ENCODE peak calls at places on chromosomes 11 and 22, in four cellular contexts. One of them, this sample, is unnamed.

GRCh38 chr11:88179141-88179540 is 3.9 kb upstream of the RAB38 start:
- DNase-seq in aorta: no peak
- DNase-seq in cardiac muscle cell: no peak
- DNase-seq in effector memory CD4-positive, alpha-beta T cell: no peak
- DNase-seq in this sample: no peak

GRCh38 chr11:64094463-64095223 is 58.9 kb downstream of the FLRT1 start:
- DNase-seq in aorta: no peak
- DNase-seq in cardiac muscle cell: no peak
- DNase-seq in effector memory CD4-positive, alpha-beta T cell: no peak
- DNase-seq in this sample: no peak

GRCh38 chr11:30960387-30960992 is 374.3 kb upstream of the MPPED2 start:
- DNase-seq in aorta: no peak
- DNase-seq in cardiac muscle cell: peak; percentile 61
- DNase-seq in effector memory CD4-positive, alpha-beta T cell: no peak
- DNase-seq in this sample: no peak

GRCh38 chr11:12642040-12642439 is 32.2 kb upstream of the TEAD1 start:
- DNase-seq in aorta: no peak
- DNase-seq in cardiac muscle cell: peak; percentile 22
- DNase-seq in effector memory CD4-positive, alpha-beta T cell: no peak
- DNase-seq in this sample: no peak

GRCh38 chr11:121696177-121696863 is 243.6 kb upstream of the SORL1-AS1 start:
- DNase-seq in aorta: peak; percentile 56
- DNase-seq in cardiac muscle cell: no peak
- DNase-seq in effector memory CD4-positive, alpha-beta T cell: no peak
- DNase-seq in this sample: no peak

GRCh38 chr11:132177106-132177505 is 806.7 kb downstream of the NTM start:
- DNase-seq in aorta: no peak
- DNase-seq in cardiac muscle cell: peak; percentile 81
- DNase-seq in effector memory CD4-positive, alpha-beta T cell: no peak
- DNase-seq in this sample: no peak

GRCh38 chr22:37091986-37092385 is 17.5 kb downstream of the TMPRSS6 start:
- DNase-seq in aorta: no peak
- DNase-seq in cardiac muscle cell: no peak
- DNase-seq in effector memory CD4-positive, alpha-beta T cell: no peak
- DNase-seq in this sample: no peak

GRCh38 chr22:36215976-36216375 is 14.4 kb upstream of the APOL4 start:
- DNase-seq in aorta: no peak
- DNase-seq in cardiac muscle cell: no peak
- DNase-seq in effector memory CD4-positive, alpha-beta T cell: no peak
- DNase-seq in this sample: no peak

GRCh38 chr11:95365346-95365745 is 134.3 kb upstream of the SESN3 start:
- DNase-seq in aorta: no peak
- DNase-seq in cardiac muscle cell: no peak
- DNase-seq in effector memory CD4-positive, alpha-beta T cell: no peak
- DNase-seq in this sample: no peak

GRCh38 chr22:35174398-35174797 is 82.9 kb upstream of the HMGXB4 start:
- DNase-seq in aorta: no peak
- DNase-seq in cardiac muscle cell: no peak
- DNase-seq in effector memory CD4-positive, alpha-beta T cell: no peak
- DNase-seq in this sample: no peak

GRCh38 chr11:119103793-119104192 is 2.1 kb upstream of the DPAGT1 start:
- DNase-seq in aorta: no peak
- DNase-seq in cardiac muscle cell: no peak
- DNase-seq in effector memory CD4-positive, alpha-beta T cell: no peak
- DNase-seq in this sample: no peak

GRCh38 chr11:120096756-120097191 is 41.1 kb downstream of the TRIM29 start:
- DNase-seq in aorta: peak; percentile 9
- DNase-seq in cardiac muscle cell: peak; percentile 67
- DNase-seq in effector memory CD4-positive, alpha-beta T cell: no peak
- DNase-seq in this sample: no peak

GRCh38 chr22:37742374-37743092 is 45.7 kb downstream of the TRIOBP start:
- DNase-seq in aorta: no peak
- DNase-seq in cardiac muscle cell: no peak
- DNase-seq in effector memory CD4-positive, alpha-beta T cell: no peak
- DNase-seq in this sample: no peak

GRCh38 chr11:40029406-40029805 is 1430.0 kb downstream of the LRRC4C start:
- DNase-seq in aorta: no peak
- DNase-seq in cardiac muscle cell: no peak
- DNase-seq in effector memory CD4-positive, alpha-beta T cell: no peak
- DNase-seq in this sample: no peak

GRCh38 chr11:124798991-124799383 is 1.2 kb downstream of the MSANTD2 start:
- DNase-seq in aorta: no peak
- DNase-seq in cardiac muscle cell: peak; percentile 32
- DNase-seq in effector memory CD4-positive, alpha-beta T cell: no peak
- DNase-seq in this sample: no peak

GRCh38 chr11:34451053-34451452 is 12.3 kb downstream of the CAT start:
- DNase-seq in aorta: no peak
- DNase-seq in cardiac muscle cell: no peak
- DNase-seq in effector memory CD4-positive, alpha-beta T cell: no peak
- DNase-seq in this sample: no peak

GRCh38 chr11:74030668-74031309 is 21.9 kb upstream of the UCP3 start:
- DNase-seq in aorta: no peak
- DNase-seq in cardiac muscle cell: no peak
- DNase-seq in effector memory CD4-positive, alpha-beta T cell: no peak
- DNase-seq in this sample: no peak

GRCh38 chr11:27830206-27830605 is 130.0 kb upstream of the BDNF start:
- DNase-seq in aorta: no peak
- DNase-seq in cardiac muscle cell: no peak
- DNase-seq in effector memory CD4-positive, alpha-beta T cell: no peak
- DNase-seq in this sample: no peak

GRCh38 chr11:94680426-94680825 is 87.7 kb upstream of the AMOTL1 start:
- DNase-seq in aorta: no peak
- DNase-seq in cardiac muscle cell: no peak
- DNase-seq in effector memory CD4-positive, alpha-beta T cell: no peak
- DNase-seq in this sample: no peak

GRCh38 chr11:102179366-102179765 is 69.1 kb downstream of the YAP1 start:
- DNase-seq in aorta: no peak
- DNase-seq in cardiac muscle cell: no peak
- DNase-seq in effector memory CD4-positive, alpha-beta T cell: no peak
- DNase-seq in this sample: no peak

GRCh38 chr11:44761546-44761961 is 34.8 kb downstream of the TSPAN18 start:
- DNase-seq in aorta: no peak
- DNase-seq in cardiac muscle cell: peak; percentile 29
- DNase-seq in effector memory CD4-positive, alpha-beta T cell: no peak
- DNase-seq in this sample: no peak

GRCh38 chr11:68146010-68146540 is 24.9 kb upstream of the CHKA start:
- DNase-seq in aorta: peak; percentile 90
- DNase-seq in cardiac muscle cell: no peak
- DNase-seq in effector memory CD4-positive, alpha-beta T cell: no peak
- DNase-seq in this sample: no peak

GRCh38 chr11:132054822-132055221 is 684.4 kb downstream of the NTM start:
- DNase-seq in aorta: no peak
- DNase-seq in cardiac muscle cell: no peak
- DNase-seq in effector memory CD4-positive, alpha-beta T cell: no peak
- DNase-seq in this sample: no peak

GRCh38 chr11:119584193-119585037 is 144.6 kb downstream of the NECTIN1 start:
- DNase-seq in aorta: peak; percentile 69
- DNase-seq in cardiac muscle cell: peak; percentile 62
- DNase-seq in effector memory CD4-positive, alpha-beta T cell: no peak
- DNase-seq in this sample: no peak

GRCh38 chr11:44985721-44986120 is 35.0 kb upstream of the TP53I11 start:
- DNase-seq in aorta: no peak
- DNase-seq in cardiac muscle cell: no peak
- DNase-seq in effector memory CD4-positive, alpha-beta T cell: no peak
- DNase-seq in this sample: no peak

GRCh38 chr11:128297805-128298204 is 289.6 kb downstream of the ETS1 start:
- DNase-seq in aorta: no peak
- DNase-seq in cardiac muscle cell: no peak
- DNase-seq in effector memory CD4-positive, alpha-beta T cell: no peak
- DNase-seq in this sample: no peak

GRCh38 chr11:117657801-117658200 is 139.2 kb downstream of the DSCAML1 start:
- DNase-seq in aorta: no peak
- DNase-seq in cardiac muscle cell: no peak
- DNase-seq in effector memory CD4-positive, alpha-beta T cell: no peak
- DNase-seq in this sample: no peak

GRCh38 chr11:86695391-86695790 is 23.0 kb upstream of the ME3 start:
- DNase-seq in aorta: no peak
- DNase-seq in cardiac muscle cell: no peak
- DNase-seq in effector memory CD4-positive, alpha-beta T cell: no peak
- DNase-seq in this sample: no peak

GRCh38 chr22:49969751-49970527 is 9.4 kb downstream of the PIM3 start:
- DNase-seq in aorta: peak; percentile 49
- DNase-seq in cardiac muscle cell: no peak
- DNase-seq in effector memory CD4-positive, alpha-beta T cell: no peak
- DNase-seq in this sample: no peak

GRCh38 chr11:73975479-73975757 is 7.2 kb downstream of the UCP2 start:
- DNase-seq in aorta: peak; percentile 35
- DNase-seq in cardiac muscle cell: no peak
- DNase-seq in effector memory CD4-positive, alpha-beta T cell: no peak
- DNase-seq in this sample: no peak

GRCh38 chr11:113023228-113023627 is 62.0 kb downstream of the NCAM1 start:
- DNase-seq in aorta: no peak
- DNase-seq in cardiac muscle cell: no peak
- DNase-seq in effector memory CD4-positive, alpha-beta T cell: no peak
- DNase-seq in this sample: no peak

GRCh38 chr22:27512283-27512761 is 289.2 kb downstream of the MN1 start:
- DNase-seq in aorta: peak; percentile 92
- DNase-seq in cardiac muscle cell: no peak
- DNase-seq in effector memory CD4-positive, alpha-beta T cell: no peak
- DNase-seq in this sample: no peak

GRCh38 chr11:60130496-60130895 is 42.0 kb downstream of the MS4A2 start:
- DNase-seq in aorta: no peak
- DNase-seq in cardiac muscle cell: peak; percentile 66
- DNase-seq in effector memory CD4-positive, alpha-beta T cell: no peak
- DNase-seq in this sample: no peak

GRCh38 chr11:70546179-70546940 is 148.0 kb downstream of the CTTN start:
- DNase-seq in aorta: peak; percentile 13
- DNase-seq in cardiac muscle cell: no peak
- DNase-seq in effector memory CD4-positive, alpha-beta T cell: no peak
- DNase-seq in this sample: no peak

GRCh38 chr22:49132009-49132408 is 695.7 kb downstream of the BRD1 start:
- DNase-seq in aorta: no peak
- DNase-seq in cardiac muscle cell: no peak
- DNase-seq in effector memory CD4-positive, alpha-beta T cell: no peak
- DNase-seq in this sample: no peak

GRCh38 chr11:75463106-75463774 is 30.2 kb upstream of the KLHL35 start:
- DNase-seq in aorta: no peak
- DNase-seq in cardiac muscle cell: no peak
- DNase-seq in effector memory CD4-positive, alpha-beta T cell: no peak
- DNase-seq in this sample: no peak

GRCh38 chr11:47437746-47438418 is 11.1 kb downstream of the RAPSN start:
- DNase-seq in aorta: no peak
- DNase-seq in cardiac muscle cell: no peak
- DNase-seq in effector memory CD4-positive, alpha-beta T cell: no peak
- DNase-seq in this sample: no peak

DNA sequence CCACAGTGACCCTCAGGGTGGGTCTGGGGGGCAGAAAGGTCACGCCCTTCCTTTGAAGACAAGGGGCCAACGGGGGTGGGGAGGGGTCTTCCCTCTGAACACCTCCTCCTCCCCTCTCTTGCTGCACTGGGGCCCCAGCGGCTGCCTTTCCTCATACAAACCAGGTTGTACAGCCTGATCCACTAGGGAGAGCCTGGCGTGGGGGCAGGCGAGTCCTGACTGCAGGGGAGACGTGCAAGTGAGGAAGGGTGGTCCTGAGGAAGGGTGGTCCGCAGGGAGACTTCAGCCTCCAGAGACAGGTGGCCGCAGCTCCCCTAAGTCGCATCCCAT is 43.6 kb upstream of the LINC01488 start:
- DNase-seq in aorta: peak; percentile 36
- DNase-seq in cardiac muscle cell: no peak
- DNase-seq in effector memory CD4-positive, alpha-beta T cell: no peak
- DNase-seq in this sample: no peak
- H3K4me1 ChIP-seq in aorta: no peaks in the 10 kb centered on the region
- H3K4me1 ChIP-seq in cardiac muscle cell: peaks cover 5% of the 10 kb centered on the region
- H3K4me1 ChIP-seq in effector memory CD4-positive, alpha-beta T cell: no peaks in the 10 kb centered on the region
- H3K4me1 ChIP-seq in this sample: no peaks in the 10 kb centered on the region

GRCh38 chr11:133619973-133620372 is 87.7 kb upstream of the OPCML start:
- DNase-seq in aorta: no peak
- DNase-seq in cardiac muscle cell: peak; percentile 28
- DNase-seq in effector memory CD4-positive, alpha-beta T cell: no peak
- DNase-seq in this sample: no peak
- H3K27ac ChIP-seq in aorta: no peak overlapping the region
- H3K27ac ChIP-seq in cardiac muscle cell: no peak overlapping the region
- H3K27ac ChIP-seq in effector memory CD4-positive, alpha-beta T cell: no peak overlapping the region
- H3K27ac ChIP-seq in this sample: no peak overlapping the region

GRCh38 chr11:66230171-66230570 is 38.3 kb upstream of the RAB1B start:
- DNase-seq in aorta: no peak
- DNase-seq in cardiac muscle cell: no peak
- DNase-seq in effector memory CD4-positive, alpha-beta T cell: no peak
- DNase-seq in this sample: no peak
- H3K9me3 ChIP-seq in aorta: no peaks in the 10 kb centered on the region
- H3K9me3 ChIP-seq in cardiac muscle cell: no peaks in the 10 kb centered on the region
- H3K9me3 ChIP-seq in effector memory CD4-positive, alpha-beta T cell: no peaks in the 10 kb centered on the region
- H3K9me3 ChIP-seq in this sample: no peaks in the 10 kb centered on the region

GRCh38 chr22:42926768-42927167 is 69.7 kb upstream of the ARFGAP3 start:
- DNase-seq in aorta: peak; percentile 18
- DNase-seq in cardiac muscle cell: no peak
- DNase-seq in effector memory CD4-positive, alpha-beta T cell: no peak
- DNase-seq in this sample: no peak
- H3K4me1 ChIP-seq in aorta: peaks cover 10% of the 10 kb centered on the region
- H3K4me1 ChIP-seq in cardiac muscle cell: peaks cover 12% of the 10 kb centered on the region
- H3K4me1 ChIP-seq in effector memory CD4-positive, alpha-beta T cell: no peaks in the 10 kb centered on the region
- H3K4me1 ChIP-seq in this sample: peaks cover 6% of the 10 kb centered on the region

GRCh38 chr22:28978863-28979799 is 82.5 kb downstream of the C22orf31 start:
- DNase-seq in aorta: no peak
- DNase-seq in cardiac muscle cell: no peak
- DNase-seq in effector memory CD4-positive, alpha-beta T cell: no peak
- DNase-seq in this sample: no peak

GRCh38 chr22:28977050-28977449 is 84.6 kb downstream of the C22orf31 start:
- DNase-seq in aorta: no peak
- DNase-seq in cardiac muscle cell: no peak
- DNase-seq in effector memory CD4-positive, alpha-beta T cell: no peak
- DNase-seq in this sample: no peak

GRCh38 chr22:28977481-28977971 is 84.1 kb downstream of the C22orf31 start:
- DNase-seq in aorta: no peak
- DNase-seq in cardiac muscle cell: peak; percentile 65
- DNase-seq in effector memory CD4-positive, alpha-beta T cell: no peak
- DNase-seq in this sample: no peak

GRCh38 chr22:28978158-28978557 is 83.5 kb downstream of the C22orf31 start:
- DNase-seq in aorta: no peak
- DNase-seq in cardiac muscle cell: peak; percentile 19
- DNase-seq in effector memory CD4-positive, alpha-beta T cell: no peak
- DNase-seq in this sample: no peak

DNA sequence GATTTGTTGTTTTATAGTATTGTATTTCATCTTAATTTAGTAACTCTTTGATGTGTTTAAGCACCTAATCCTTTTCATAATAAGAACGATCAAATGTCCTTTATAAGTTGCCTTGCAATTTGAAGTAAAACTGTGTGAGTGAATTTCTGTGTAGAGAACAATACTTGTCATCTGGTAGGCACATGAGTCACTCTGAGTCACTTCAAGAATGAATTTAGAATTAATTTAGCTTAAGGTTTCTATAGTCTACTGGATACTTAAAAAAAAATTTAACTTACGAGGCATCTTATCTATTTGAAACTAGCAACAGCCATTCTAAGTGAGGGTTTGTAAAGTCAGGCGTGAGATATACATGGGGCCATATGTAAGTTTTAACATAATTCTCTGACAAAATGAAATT is 85.0 kb downstream of the C22orf31 start:
- DNase-seq in aorta: no peak
- DNase-seq in cardiac muscle cell: no peak
- DNase-seq in effector memory CD4-positive, alpha-beta T cell: no peak
- DNase-seq in this sample: no peak
- H3K27ac ChIP-seq in aorta: no peak overlapping the region
- H3K27ac ChIP-seq in cardiac muscle cell: peak overlapping the region; percentile 87
- H3K27ac ChIP-seq in effector memory CD4-positive, alpha-beta T cell: no peak overlapping the region
- H3K27ac ChIP-seq in this sample: no peak overlapping the region